ENCODE peak calls at places on chromosome 7, in eight cellular contexts. T is osteoblast; I is kidney glomerular epithelial cell; Q is T1000; B is NCI-H1105; Y is activated CD4-positive, alpha-beta T cell treated with anti-CD3 and anti-CD28 coated beads, Interleukin-2, amount 50 U/mL, for 24 hours; U is fibroblast of gingiva; S is ELF-1. D is an unnamed sample.

GRCh38 chr7:69177941-69178494 is 420.3 kb upstream of the AUTS2 start:
- DNase-seq in T (no peak), I (no peak), Q (no peak), B (no peak), Y (no peak), U (no peak), S (no peak), D (no peak)

GRCh38 chr7:6476596-6477374 is 29.0 kb upstream of the DAGLB start:
- DNase-seq in T (no peak), I (no peak), Q (no peak), B (no peak), Y (no peak), U (peak; percentile 13), S (no peak), D (no peak)

GRCh38 chr7:27593226-27593625 is 69.5 kb downstream of the HIBADH start:
- DNase-seq in T (no peak), I (no peak), Q (no peak), B (no peak), Y (no peak), U (no peak), S (no peak), D (no peak)

GRCh38 chr7:135970045-135970444 is 7.1 kb downstream of the MTPN start:
- DNase-seq in T (no peak), I (no peak), Q (no peak), B (no peak), Y (no peak), U (no peak), S (no peak), D (no peak)

GRCh38 chr7:93178213-93178612 is 30.0 kb upstream of the SAMD9L start:
- DNase-seq in T (peak; percentile 77), I (no peak), Q (no peak), B (peak; percentile 2), Y (no peak), U (no peak), S (no peak), D (no peak)

GRCh38 chr7:113635492-113635891 is 283.3 kb downstream of the PPP1R3A start:
- DNase-seq in T (no peak), I (no peak), Q (no peak), B (no peak), Y (no peak), U (no peak), S (no peak), D (no peak)

GRCh38 chr7:152956006-152956405 is 196.5 kb downstream of the ACTR3B start:
- DNase-seq in T (no peak), I (no peak), Q (no peak), B (no peak), Y (no peak), U (no peak), S (no peak), D (no peak)

GRCh38 chr7:1054438-1055083 is 10.2 kb downstream of the GPR146 start:
- DNase-seq in T (no peak), I (no peak), Q (no peak), B (no peak), Y (no peak), U (no peak), S (peak; percentile 19), D (no peak)

GRCh38 chr7:133081119-133081604 is 728 bp downstream of the CHCHD3 start:
- DNase-seq in T (peak; percentile 30), I (peak; percentile 13), Q (no peak), B (no peak), Y (peak; percentile 1), U (no peak), S (peak; percentile 71), D (no peak)

GRCh38 chr7:149181136-149181790 is 14.1 kb upstream of the ZNF282 start:
- DNase-seq in T (peak; percentile 47), I (no peak), Q (no peak), B (no peak), Y (no peak), U (no peak), S (no peak), D (no peak)

GRCh38 chr7:137527634-137528033 is 184.1 kb upstream of the PTN start:
- DNase-seq in T (no peak), I (no peak), Q (no peak), B (no peak), Y (no peak), U (no peak), S (no peak), D (no peak)

GRCh38 chr7:42876182-42877068 is 35.4 kb downstream of the C7orf25 start:
- DNase-seq in T (peak; percentile 78), I (peak; percentile 53), Q (peak; percentile 35), B (no peak), Y (peak; percentile 31), U (peak; percentile 57), S (peak; percentile 56), D (peak; percentile 33)

GRCh38 chr7:45143616-45144015 is 14.0 kb upstream of the RAMP3 start:
- DNase-seq in T (peak; percentile 81), I (no peak), Q (no peak), B (no peak), Y (no peak), U (no peak), S (no peak), D (no peak)

GRCh38 chr7:34463830-34464229 is 194.2 kb upstream of the NPSR1 start:
- DNase-seq in T (no peak), I (peak; percentile 30), Q (no peak), B (no peak), Y (no peak), U (no peak), S (peak; percentile 66), D (no peak)

GRCh38 chr7:25663877-25664276 is 435.6 kb upstream of the NPVF start:
- DNase-seq in T (no peak), I (no peak), Q (no peak), B (no peak), Y (no peak), U (peak; percentile 14), S (no peak), D (no peak)

GRCh38 chr7:33921216-33921938 is 16.0 kb downstream of the BMPER start:
- DNase-seq in T (peak; percentile 95), I (no peak), Q (no peak), B (no peak), Y (no peak), U (peak; percentile 96), S (no peak), D (no peak)

GRCh38 chr7:132518102-132518838 is 58.0 kb downstream of the PLXNA4 start:
- DNase-seq in T (no peak), I (no peak), Q (no peak), B (no peak), Y (no peak), U (no peak), S (peak; percentile 70), D (no peak)

GRCh38 chr7:104767826-104768536 is 246.0 kb upstream of the KMT2E start:
- DNase-seq in T (peak; percentile 37), I (no peak), Q (no peak), B (no peak), Y (no peak), U (no peak), S (no peak), D (no peak)

GRCh38 chr7:132368246-132368900 is 207.9 kb downstream of the PLXNA4 start:
- DNase-seq in T (no peak), I (no peak), Q (no peak), B (peak; percentile 94), Y (no peak), U (no peak), S (no peak), D (no peak)

GRCh38 chr7:14197280-14197679 is 207.8 kb upstream of the ETV1 start:
- DNase-seq in T (no peak), I (no peak), Q (no peak), B (peak; percentile 63), Y (no peak), U (peak; percentile 8), S (no peak), D (peak; percentile 9)

GRCh38 chr7:37663693-37664092 is 19.9 kb upstream of the GPR141 start:
- DNase-seq in T (no peak), I (no peak), Q (no peak), B (no peak), Y (no peak), U (no peak), S (no peak), D (no peak)

GRCh38 chr7:23662983-23663313 is 17.1 kb upstream of the FAM221A start:
- DNase-seq in T (no peak), I (no peak), Q (no peak), B (no peak), Y (no peak), U (no peak), S (no peak), D (no peak)

GRCh38 chr7:111091623-111092370 is 870 bp downstream of the LRRN3 start:
- DNase-seq in T (no peak), I (no peak), Q (no peak), B (peak; percentile 50), Y (no peak), U (no peak), S (no peak), D (no peak)

GRCh38 chr7:87370660-87371180 is 25.3 kb downstream of the CROT start:
- DNase-seq in T (no peak), I (no peak), Q (no peak), B (no peak), Y (no peak), U (peak; percentile 58), S (no peak), D (no peak)

GRCh38 chr7:116337013-116337412 is 126.7 kb downstream of the TES start:
- DNase-seq in T (no peak), I (no peak), Q (no peak), B (no peak), Y (no peak), U (no peak), S (no peak), D (no peak)

GRCh38 chr7:100613447-100614185 is 1.3 kb downstream of the MOSPD3 start:
- DNase-seq in T (peak; percentile 69), I (no peak), Q (no peak), B (no peak), Y (no peak), U (no peak), S (no peak), D (no peak)

GRCh38 chr7:5766321-5766761 is 15.1 kb downstream of the RNF216 start:
- DNase-seq in T (peak; percentile 83), I (peak; percentile 68), Q (no peak), B (no peak), Y (no peak), U (peak; percentile 67), S (no peak), D (peak; percentile 37)

GRCh38 chr7:3285652-3286051 is 15.4 kb upstream of the SDK1 start:
- DNase-seq in T (no peak), I (no peak), Q (no peak), B (no peak), Y (no peak), U (no peak), S (no peak), D (no peak)

GRCh38 chr7:116420003-116420402 is 79.5 kb upstream of the CAV2 start:
- DNase-seq in T (no peak), I (no peak), Q (no peak), B (no peak), Y (no peak), U (no peak), S (no peak), D (no peak)

GRCh38 chr7:36734731-36735130 is 10.4 kb upstream of the AOAH start:
- DNase-seq in T (peak; percentile 29), I (no peak), Q (no peak), B (no peak), Y (no peak), U (no peak), S (no peak), D (no peak)

GRCh38 chr7:14691597-14692203 is 210.9 kb downstream of the DGKB start:
- DNase-seq in T (peak; percentile 11), I (peak; percentile 51), Q (peak; percentile 1), B (peak; percentile 33), Y (peak; percentile 4), U (peak; percentile 22), S (peak; percentile 16), D (peak; percentile 12)

GRCh38 chr7:21184956-21185355 is 242.9 kb upstream of the SP4 start:
- DNase-seq in T (no peak), I (no peak), Q (no peak), B (no peak), Y (no peak), U (no peak), S (no peak), D (no peak)

GRCh38 chr7:6640246-6640721 is 3.2 kb downstream of the ZNF316 start:
- DNase-seq in T (no peak), I (no peak), Q (no peak), B (no peak), Y (no peak), U (peak; percentile 55), S (peak; percentile 97), D (no peak)

GRCh38 chr7:116876664-116877442 is 14.5 kb downstream of the CAPZA2 start:
- DNase-seq in T (peak; percentile 15), I (no peak), Q (no peak), B (no peak), Y (no peak), U (no peak), S (peak; percentile 26), D (no peak)

D was measured in astrocyte of the cerebellum.